ENCODE peak calls at places on chromosomes 4 and X, in six cellular contexts. U, A, I, K, D and R are unnamed samples. For H3K4me1, the result is how much of the 10 kb centered on the place peaks cover.

GRCh38 chr4:158181906-158182305 is 9.1 kb upstream of the GASK1B start:
- DNase-seq in U (no peak), A (no peak), I (no peak), D (no peak), K (no peak), R (no peak)

GRCh38 chr4:32128549-32128948 is 1408.4 kb downstream of the PCDH7 start:
- DNase-seq in U (no peak), D (no peak), A (no peak), K (no peak), I (no peak), R (no peak)

GRCh38 chr4:36676139-36677050 is 395.0 kb downstream of the DTHD1 start:
- DNase-seq in I (no peak), D (no peak), K (no peak), A (no peak), U (no peak), R (no peak)

GRCh38 chrX:20523626-20524312 is 257.1 kb upstream of the RPS6KA3 start:
- DNase-seq in D (no peak), K (no peak), I (no peak), A (no peak), U (no peak), R (no peak)

GRCh38 chr4:6885953-6886557 is 23.6 kb upstream of the TBC1D14 start:
- DNase-seq in D (peak), K (peak), U (peak), I (no peak), A (peak), R (peak)

GRCh38 chr4:25628441-25628840 is 27.2 kb upstream of the SLC34A2 start:
- DNase-seq in A (no peak), U (no peak), I (no peak), D (no peak), K (no peak), R (no peak)

GRCh38 chr4:127634181-127634580 is 1.4 kb downstream of the INTU start:
- DNase-seq in K (no peak), D (no peak), I (no peak), A (no peak), U (no peak), R (no peak)

GRCh38 chr4:184347251-184348239 is 126.8 kb downstream of the IRF2 start:
- DNase-seq in A (no peak), K (no peak), I (no peak), D (peak), U (peak), R (peak)

GRCh38 chr4:186297013-186297645 is 31.1 kb downstream of the F11 start:
- DNase-seq in D (no peak), K (no peak), I (no peak), A (no peak), U (no peak), R (no peak)

GRCh38 chrX:77160301-77160700 is 286.9 kb upstream of the FGF16 start:
- DNase-seq in I (no peak), D (no peak), U (no peak), A (no peak), K (no peak), R (no peak)

GRCh38 chr4:8648816-8649630 is 56.5 kb downstream of the CPZ start:
- DNase-seq in K (peak), U (peak), I (no peak), D (peak), A (no peak), R (no peak)

GRCh38 chrX:72247206-72247944 is 8.5 kb upstream of the ERCC6L start:
- DNase-seq in K (no peak), U (peak), D (no peak), I (no peak), A (no peak), R (no peak)

GRCh38 chrX:107672955-107673378 is 44.7 kb downstream of the PRPS1 start:
- DNase-seq in K (peak), D (peak), U (peak), A (peak), I (peak), R (peak)

GRCh38 chrX:57044226-57044625 is 48.9 kb upstream of the SPIN3 start:
- DNase-seq in I (no peak), D (no peak), U (no peak), A (no peak), K (no peak), R (no peak)

GRCh38 chrX:5708209-5708608 is 520.5 kb downstream of the NLGN4X start:
- DNase-seq in U (no peak), D (no peak), A (no peak), I (no peak), K (no peak), R (no peak)

GRCh38 chr4:189613202-189613601 is 327.5 kb upstream of the FRG1 start:
- DNase-seq in A (no peak), U (no peak), I (no peak), K (no peak), D (no peak), R (no peak)

GRCh38 chr4:22312113-22312512 is 203.8 kb downstream of the ADGRA3 start:
- DNase-seq in A (no peak), U (no peak), D (no peak), K (no peak), I (no peak), R (no peak)

GRCh38 chr4:4394644-4395043 is 7.7 kb downstream of the NSG1 start:
- DNase-seq in I (no peak), U (no peak), D (no peak), A (no peak), K (peak), R (no peak)

GRCh38 chr4:173146456-173146855 is 22.2 kb upstream of the GALNT7 start:
- DNase-seq in A (no peak), U (no peak), D (no peak), I (no peak), K (no peak), R (no peak)

GRCh38 chrX:46381630-46382029 is 163.6 kb downstream of the ZNF674 start:
- DNase-seq in I (no peak), U (no peak), D (no peak), A (no peak), K (no peak), R (no peak)

GRCh38 chr4:6017030-6017429 is 1.2 kb downstream of the C4orf50 start:
- DNase-seq in U (no peak), I (no peak), A (no peak), K (no peak), D (no peak), R (no peak)

GRCh38 chrX:129726307-129727111 is 12.3 kb upstream of the XPNPEP2 start:
- DNase-seq in A (peak), D (peak), K (peak), U (peak), I (peak), R (peak)

GRCh38 chr4:26866203-26866602 is 5.6 kb downstream of the STIM2 start:
- DNase-seq in U (no peak), D (no peak), K (no peak), I (no peak), A (no peak), R (no peak)

GRCh38 chrX:119870626-119871131 is 854 bp downstream of the RNF113A start:
- DNase-seq in U (no peak), A (no peak), K (no peak), D (no peak), I (peak), R (no peak)

GRCh38 chr4:108702960-108703359 is 52.6 kb downstream of the OSTC start:
- DNase-seq in U (no peak), A (no peak), K (no peak), D (no peak), I (no peak), R (no peak)

GRCh38 chrX:11504234-11504633 is 161.5 kb downstream of the ARHGAP6 start:
- DNase-seq in A (no peak), I (no peak), U (no peak), D (no peak), K (no peak), R (no peak)

DNA sequence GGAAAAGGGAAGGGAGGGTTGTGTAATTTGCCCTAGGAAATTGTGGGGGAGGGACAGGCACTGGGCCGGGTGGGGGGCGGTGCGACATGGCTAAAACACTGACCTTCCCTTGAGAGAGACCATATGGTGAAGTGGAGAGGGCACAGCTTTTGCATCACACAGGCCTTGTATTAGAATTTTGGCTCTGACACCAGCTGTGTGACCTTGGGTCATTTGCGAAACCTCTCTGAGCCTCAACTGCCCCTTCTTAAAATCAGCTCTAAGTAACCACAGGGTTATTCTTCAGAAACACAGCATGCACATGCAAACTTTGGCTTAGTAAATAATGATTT is 25.8 kb downstream of the PDGFRA start:
- DNase-seq in A (no peak), U (no peak), I (no peak), D (no peak), K (no peak), R (no peak)
- H3K4me1 ChIP-seq in A (under half), U (under half), I (under half), D (under half), K (under half), R (under half)

DNA sequence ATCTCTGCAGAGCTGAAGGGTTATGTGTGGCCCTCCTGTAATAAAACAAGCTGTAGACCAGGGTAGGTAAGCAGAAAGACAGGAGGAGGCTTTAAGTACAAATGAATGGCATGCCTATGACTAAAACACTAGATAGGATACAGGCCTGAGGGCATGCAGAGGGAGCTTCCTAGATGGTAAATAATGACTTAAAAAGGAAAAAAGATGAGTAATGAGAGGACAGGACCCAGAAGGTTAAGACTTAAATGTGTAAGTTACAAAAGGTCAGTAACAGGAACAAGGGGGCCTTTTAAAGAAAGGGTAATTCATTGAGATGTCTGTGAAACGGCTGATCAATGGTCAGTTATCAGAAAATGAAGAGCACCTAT is 194.8 kb downstream of the SOWAHB start:
- DNase-seq in K (no peak), A (no peak), I (no peak), D (no peak), U (no peak), R (no peak)
- H3K27ac ChIP-seq in K (peak), A (no peak), I (no peak), D (peak), U (peak), R (peak)

DNA sequence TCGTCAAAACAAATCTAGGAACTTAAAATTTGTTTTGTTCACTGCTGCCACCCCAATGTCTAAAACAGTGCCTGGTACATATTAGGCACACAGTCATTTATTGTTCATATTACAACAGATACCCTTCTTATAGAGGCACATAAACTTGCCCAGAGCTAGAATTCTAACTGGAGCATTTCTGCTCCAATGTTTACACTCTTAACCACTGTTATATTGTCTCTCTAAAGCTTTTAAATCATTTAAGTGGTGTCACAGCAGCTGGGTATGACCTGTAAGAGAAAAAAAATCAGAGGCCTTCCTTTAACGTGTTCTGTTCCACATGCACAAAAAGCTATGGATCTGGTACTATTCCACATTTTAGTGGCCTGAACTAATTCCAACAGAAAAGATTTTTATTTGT is 3.0 kb downstream of the UBE2D3 start:
- DNase-seq in U (no peak), K (no peak), I (no peak), D (no peak), A (no peak), R (no peak)
- H3K4me1 ChIP-seq in U (half or more), K (under half), I (half or more), D (under half), A (half or more), R (half or more)

GRCh38 chr4:98470831-98471230 is 187.6 kb downstream of the TSPAN5 start:
- DNase-seq in K (no peak), U (no peak), D (no peak), A (no peak), I (no peak), R (no peak)

GRCh38 chr4:98469776-98470175 is 188.6 kb downstream of the TSPAN5 start:
- DNase-seq in U (no peak), K (no peak), A (no peak), I (no peak), D (no peak), R (no peak)

GRCh38 chr4:98473046-98473445 is 185.4 kb downstream of the TSPAN5 start:
- DNase-seq in I (no peak), D (no peak), K (no peak), A (no peak), U (no peak), R (no peak)

GRCh38 chr4:98468744-98469143 is 189.7 kb downstream of the TSPAN5 start:
- DNase-seq in I (no peak), U (no peak), D (no peak), K (no peak), A (no peak), R (peak)

GRCh38 chr4:98470366-98470765 is 188.0 kb downstream of the TSPAN5 start:
- DNase-seq in A (no peak), D (no peak), I (no peak), K (no peak), U (no peak), R (no peak)
- H3K27ac ChIP-seq in A (no peak), D (no peak), I (no peak), K (no peak), U (no peak), R (no peak)